ENCODE peak calls at places on chromosomes 13 and 19, in eight cellular contexts. T is ovary, A is heart left ventricle, Q is sigmoid colon, M is HCT116, W is HepG2, C is esophagus squamous epithelium, I is Peyer's patch. X is an unnamed sample.

GRCh38 chr13:41050041-41050440 is 11.3 kb upstream of the WBP4 start:
- DNase-seq in C (no peak), Q (no peak), A (no peak), I (no peak), T (no peak), W (no peak), M (no peak), X (no peak)

GRCh38 chr19:39839678-39840327 is 5.8 kb upstream of the DYRK1B start:
- DNase-seq in I (no peak), W (no peak), A (no peak), T (peak), M (no peak), Q (no peak), C (no peak), X (peak)

GRCh38 chr13:88704600-88705275 is 1033.6 kb downstream of the SLITRK5 start:
- DNase-seq in Q (no peak), I (no peak), M (no peak), W (no peak), A (no peak), C (no peak), T (no peak), X (no peak)

GRCh38 chr13:93862259-93862658 is 617.2 kb downstream of the DCT start:
- DNase-seq in W (no peak), M (no peak), A (no peak), Q (no peak), C (no peak), I (no peak), T (no peak), X (no peak)

GRCh38 chr19:54190503-54190941 is 586 bp upstream of the TSEN34 start:
- DNase-seq in I (peak), Q (peak), A (peak), C (peak), T (peak), M (peak), W (peak), X (peak)

GRCh38 chr19:49287141-49287540 is 37.9 kb downstream of the SLC6A16 start:
- DNase-seq in A (no peak), T (no peak), M (no peak), C (no peak), W (no peak), I (no peak), Q (no peak), X (no peak)

GRCh38 chr19:32857584-32857983 is 12.0 kb downstream of the SLC7A9 start:
- DNase-seq in C (no peak), I (no peak), A (no peak), Q (no peak), M (no peak), W (no peak), T (no peak), X (no peak)

GRCh38 chr19:374886-375235 is 30.3 kb upstream of the MIER2 start:
- DNase-seq in T (peak), Q (peak), C (no peak), A (no peak), M (no peak), I (peak), W (no peak), X (no peak)

GRCh38 chr19:32396046-32396652 is 9.4 kb upstream of the DPY19L3 start:
- DNase-seq in Q (no peak), M (no peak), W (no peak), I (no peak), T (no peak), C (no peak), A (no peak), X (no peak)

GRCh38 chr19:40742477-40742876 is 7.8 kb downstream of the ACTMAP start:
- DNase-seq in W (no peak), Q (no peak), A (no peak), T (no peak), C (no peak), M (no peak), I (no peak), X (no peak)

GRCh38 chr13:106033634-106034033 is 501.8 kb downstream of the EFNB2 start:
- DNase-seq in T (no peak), W (peak), Q (no peak), A (no peak), I (no peak), M (no peak), C (no peak), X (no peak)

GRCh38 chr13:95301947-95302386 is 716 bp upstream of the ABCC4 start:
- DNase-seq in A (no peak), C (no peak), T (no peak), M (no peak), W (no peak), I (no peak), Q (no peak), X (no peak)

GRCh38 chr13:54965881-54966280 is 1937.3 kb downstream of the OLFM4 start:
- DNase-seq in C (no peak), W (no peak), T (no peak), A (no peak), M (no peak), Q (no peak), I (no peak), X (no peak)

GRCh38 chr19:41548954-41549688 is 26.8 kb upstream of the CEACAM21 start:
- DNase-seq in Q (no peak), I (no peak), W (no peak), C (no peak), M (no peak), T (no peak), A (no peak), X (no peak)

GRCh38 chr13:46492946-46493345 is 60.0 kb upstream of the LRCH1 start:
- DNase-seq in A (no peak), Q (no peak), T (no peak), W (peak), C (no peak), I (no peak), M (peak), X (no peak)

GRCh38 chr13:44463759-44464158 is 90.1 kb downstream of the SERP2 start:
- DNase-seq in I (no peak), M (no peak), A (no peak), Q (no peak), T (no peak), C (no peak), W (no peak), X (no peak)

GRCh38 chr19:52028027-52028779 is at the start of gene ZNF614:
- DNase-seq in A (peak), W (peak), C (peak), T (peak), I (peak), M (peak), Q (peak), X (peak)

GRCh38 chr19:2615782-2616181 is 86.7 kb downstream of the GNG7 start:
- DNase-seq in A (no peak), T (no peak), M (no peak), W (no peak), C (no peak), I (no peak), Q (peak), X (no peak)

GRCh38 chr13:51435002-51435578 is 17.7 kb downstream of the INTS6 start:
- DNase-seq in A (no peak), I (no peak), T (no peak), M (no peak), C (no peak), Q (no peak), W (no peak), X (no peak)

GRCh38 chr19:37803250-37803854 is 24.0 kb upstream of the ZNF573 start:
- DNase-seq in C (no peak), M (no peak), I (no peak), T (no peak), W (no peak), Q (no peak), A (no peak), X (no peak)

GRCh38 chr19:34644991-34645461 is 31.9 kb downstream of the SCGB2B2 start:
- DNase-seq in Q (no peak), T (no peak), I (no peak), C (no peak), M (no peak), W (no peak), A (no peak), X (no peak)
- TF ChIP-seq POLR2A in Q (no peak), T (no peak), I (no peak), C (no peak), M (no peak), W (no peak), A (no peak), X (no peak)

DNA sequence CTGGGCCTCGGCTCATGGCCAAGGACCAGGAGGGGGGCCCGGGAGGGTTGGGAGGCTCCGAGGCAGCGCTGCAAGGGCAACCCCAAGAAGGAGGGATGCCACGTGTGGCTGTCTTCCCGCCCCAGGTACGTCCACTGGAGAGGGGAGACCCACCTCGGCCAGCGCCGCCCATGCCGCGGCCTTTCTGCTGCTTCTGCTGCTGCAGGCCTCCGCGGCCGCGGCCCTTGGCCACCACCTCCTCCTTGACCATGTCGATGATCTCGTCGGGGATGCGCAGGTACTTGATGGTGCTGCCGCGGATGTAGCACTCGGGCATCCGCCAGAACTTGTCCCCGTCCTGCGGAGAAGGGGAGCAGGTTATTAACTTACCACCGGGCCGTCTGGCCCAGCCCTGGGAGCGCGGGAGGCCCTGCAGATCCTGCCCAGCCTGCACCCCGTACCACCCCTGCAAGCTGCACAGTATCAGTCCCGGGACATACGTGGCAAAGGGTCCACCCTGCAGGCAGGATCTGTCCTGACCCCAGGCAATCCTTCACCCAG is 13.3 kb downstream of the LSM4 start:
- DNase-seq in A (no peak), T (no peak), W (no peak), M (no peak), C (no peak), Q (no peak), I (no peak), X (no peak)
- TF ChIP-seq POLR2A in A (no peak), T (no peak), W (no peak), M (no peak), C (no peak), Q (no peak), I (no peak), X (no peak)

GRCh38 chr19:35833972-35834371 is 18.3 kb downstream of the NPHS1 start:
- DNase-seq in M (no peak), I (no peak), T (no peak), W (no peak), Q (no peak), A (no peak), C (no peak), X (no peak)
- TF ChIP-seq POLR2A in M (no peak), I (no peak), T (no peak), W (no peak), Q (no peak), A (no peak), C (no peak), X (no peak)

DNA sequence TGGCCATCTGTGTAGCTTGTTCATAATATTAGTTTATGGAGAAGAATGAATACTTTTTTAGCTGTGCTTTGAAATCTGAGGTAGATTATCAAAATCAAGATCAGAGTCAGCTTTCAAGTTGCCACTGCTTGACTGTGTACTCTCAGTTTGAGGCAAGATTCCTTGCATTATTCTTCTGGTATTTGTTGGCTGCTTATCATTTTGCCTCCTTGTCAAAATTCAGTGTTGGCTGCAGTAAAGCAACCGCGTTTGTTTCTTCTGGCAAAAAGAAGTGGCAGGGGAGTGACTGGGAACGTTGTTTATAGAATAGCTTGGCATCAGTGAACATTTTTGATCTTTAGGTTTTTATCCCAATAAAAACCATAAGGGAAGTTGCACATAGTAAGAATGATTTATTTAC is 419.3 kb upstream of the GPC6 start:
- DNase-seq in M (no peak), Q (no peak), A (no peak), W (no peak), C (no peak), T (no peak), I (no peak), X (no peak)
- TF ChIP-seq POLR2A in M (no peak), Q (no peak), A (no peak), W (no peak), C (no peak), T (no peak), I (no peak), X (no peak)

DNA sequence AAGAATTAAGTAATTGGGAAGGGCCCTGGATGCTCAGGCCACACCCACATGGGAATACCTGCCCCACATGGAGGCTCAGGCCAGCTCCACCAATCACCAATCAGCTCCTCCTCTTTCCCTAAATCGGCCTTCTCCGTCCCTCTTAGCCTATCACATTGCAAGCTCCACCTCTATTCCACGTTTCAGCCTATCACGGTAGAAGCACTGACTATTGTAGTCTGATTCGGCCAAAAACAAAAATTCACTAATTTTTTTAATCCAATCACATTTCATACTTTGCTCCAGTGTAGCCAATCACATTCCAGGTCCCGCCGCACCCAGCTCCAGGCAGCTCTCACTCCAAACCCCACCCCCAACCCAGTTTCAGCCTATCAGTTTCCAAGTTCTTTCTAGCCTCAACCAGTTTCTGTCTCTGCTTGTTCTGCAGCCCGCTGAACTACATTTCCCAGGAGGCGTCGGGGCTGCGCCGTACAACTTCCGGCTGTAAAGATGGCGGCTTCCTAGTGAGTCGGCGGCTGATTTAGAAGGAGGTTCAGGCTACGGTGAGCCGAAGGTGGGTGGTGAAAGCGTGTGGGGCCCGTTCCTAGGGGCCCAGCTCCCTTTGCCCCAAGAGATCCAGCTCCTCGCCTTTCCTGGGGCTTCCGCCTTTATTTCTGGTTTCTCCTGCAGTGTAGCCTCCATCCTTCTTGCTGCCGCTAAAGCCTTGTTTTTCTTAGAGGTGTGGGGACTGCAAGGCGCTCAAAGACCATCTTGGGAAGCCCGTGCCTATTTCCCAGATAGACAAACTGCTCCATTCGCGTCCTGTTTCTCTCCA is at the start of gene BABAM1:
- DNase-seq in T (peak), W (peak), Q (peak), M (peak), C (peak), A (peak), I (peak), X (peak)
- TF ChIP-seq POLR2A in T (no peak), W (peak), Q (peak), M (no peak), C (no peak), A (no peak), I (no peak), X (peak)

DNA sequence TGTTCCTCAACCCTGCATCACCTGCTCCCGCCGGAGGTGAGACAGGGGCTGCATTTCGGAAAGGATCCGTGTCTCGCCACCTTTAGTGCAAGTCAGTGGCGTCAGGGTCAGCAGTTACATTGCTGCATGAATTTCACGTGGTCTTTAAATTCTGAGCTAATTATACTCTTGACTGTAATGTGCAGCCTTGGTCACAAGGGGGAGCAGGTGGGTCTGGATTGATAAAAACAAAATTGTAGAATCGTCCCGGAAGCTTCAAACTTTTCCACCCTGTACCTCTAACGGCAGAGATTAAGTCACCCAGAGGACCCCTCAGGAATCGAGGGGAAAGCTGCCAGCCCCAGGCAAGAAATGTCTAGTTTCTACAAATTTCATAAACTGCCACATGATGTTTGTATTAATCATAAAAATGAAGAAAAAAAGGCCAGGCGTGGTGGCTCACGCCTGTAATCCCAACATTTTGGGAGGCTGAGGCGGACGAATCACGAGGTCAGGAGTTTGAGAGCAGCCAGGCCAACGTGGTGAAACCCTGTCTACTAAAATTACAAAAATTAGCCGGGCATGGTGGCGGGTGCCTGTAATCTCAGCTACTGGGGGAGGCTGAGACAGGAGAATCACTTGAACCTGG is 20.2 kb downstream of the BBC3 start:
- DNase-seq in I (peak), A (peak), M (no peak), W (peak), C (no peak), T (peak), Q (peak), X (peak)
- TF ChIP-seq POLR2A in I (no peak), A (no peak), M (no peak), W (no peak), C (no peak), T (no peak), Q (no peak), X (no peak)

X was measured in adrenal gland.